ENCODE peak calls at places on chromosomes 2 and 18, in eight cellular contexts. One of them, this sample, is unnamed. For H3K4me1, the result is how much of the 10 kb centered on the place peaks cover.

GRCh38 chr2:202122975-202123765 is 50.1 kb downstream of the KIAA2012 start:
- DNase-seq in left ventricle myocardium inferior: no peak
- DNase-seq in right cardiac atrium: no peak
- DNase-seq in aorta: no peak
- DNase-seq in gastrocnemius medialis: no peak
- DNase-seq in fibroblast of lung: no peak
- DNase-seq in astrocyte: no peak
- DNase-seq in tibial nerve: no peak
- DNase-seq in this sample: peak

GRCh38 chr2:238083919-238084318 is 16.2 kb upstream of the ESPNL start:
- DNase-seq in left ventricle myocardium inferior: no peak
- DNase-seq in right cardiac atrium: no peak
- DNase-seq in aorta: no peak
- DNase-seq in gastrocnemius medialis: no peak
- DNase-seq in fibroblast of lung: no peak
- DNase-seq in astrocyte: no peak
- DNase-seq in tibial nerve: no peak
- DNase-seq in this sample: no peak

GRCh38 chr18:9575558-9575957 is 38.8 kb downstream of the PPP4R1 start:
- DNase-seq in left ventricle myocardium inferior: peak
- DNase-seq in right cardiac atrium: peak
- DNase-seq in aorta: peak
- DNase-seq in gastrocnemius medialis: peak
- DNase-seq in fibroblast of lung: peak
- DNase-seq in astrocyte: peak
- DNase-seq in tibial nerve: peak
- DNase-seq in this sample: peak

GRCh38 chr18:62324917-62325805 is at the start of gene TNFRSF11A:
- DNase-seq in left ventricle myocardium inferior: peak
- DNase-seq in right cardiac atrium: peak
- DNase-seq in aorta: peak
- DNase-seq in gastrocnemius medialis: no peak
- DNase-seq in fibroblast of lung: no peak
- DNase-seq in astrocyte: no peak
- DNase-seq in tibial nerve: no peak
- DNase-seq in this sample: peak

GRCh38 chr2:121237980-121238665 is 46.9 kb downstream of the TFCP2L1 start:
- DNase-seq in left ventricle myocardium inferior: no peak
- DNase-seq in right cardiac atrium: no peak
- DNase-seq in aorta: no peak
- DNase-seq in gastrocnemius medialis: no peak
- DNase-seq in fibroblast of lung: peak
- DNase-seq in astrocyte: peak
- DNase-seq in tibial nerve: no peak
- DNase-seq in this sample: no peak

GRCh38 chr2:88614497-88615157 is 12.6 kb downstream of the EIF2AK3 start:
- DNase-seq in left ventricle myocardium inferior: no peak
- DNase-seq in right cardiac atrium: no peak
- DNase-seq in aorta: no peak
- DNase-seq in gastrocnemius medialis: no peak
- DNase-seq in fibroblast of lung: no peak
- DNase-seq in astrocyte: no peak
- DNase-seq in tibial nerve: no peak
- DNase-seq in this sample: no peak

GRCh38 chr2:142330458-142330857 is 199.6 kb upstream of the LRP1B start:
- DNase-seq in left ventricle myocardium inferior: no peak
- DNase-seq in right cardiac atrium: no peak
- DNase-seq in aorta: no peak
- DNase-seq in gastrocnemius medialis: no peak
- DNase-seq in fibroblast of lung: no peak
- DNase-seq in astrocyte: no peak
- DNase-seq in tibial nerve: no peak
- DNase-seq in this sample: no peak

GRCh38 chr18:26875040-26875654 is 9.6 kb upstream of the AQP4 start:
- DNase-seq in left ventricle myocardium inferior: no peak
- DNase-seq in right cardiac atrium: no peak
- DNase-seq in aorta: no peak
- DNase-seq in gastrocnemius medialis: no peak
- DNase-seq in fibroblast of lung: no peak
- DNase-seq in astrocyte: no peak
- DNase-seq in tibial nerve: no peak
- DNase-seq in this sample: no peak

GRCh38 chr2:120472891-120473309 is 127.0 kb downstream of the INHBB start:
- DNase-seq in left ventricle myocardium inferior: no peak
- DNase-seq in right cardiac atrium: no peak
- DNase-seq in aorta: no peak
- DNase-seq in gastrocnemius medialis: no peak
- DNase-seq in fibroblast of lung: no peak
- DNase-seq in astrocyte: no peak
- DNase-seq in tibial nerve: no peak
- DNase-seq in this sample: no peak

GRCh38 chr2:62958206-62958605 is 92.4 kb upstream of the OTX1 start:
- DNase-seq in left ventricle myocardium inferior: no peak
- DNase-seq in right cardiac atrium: no peak
- DNase-seq in aorta: no peak
- DNase-seq in gastrocnemius medialis: no peak
- DNase-seq in fibroblast of lung: no peak
- DNase-seq in astrocyte: no peak
- DNase-seq in tibial nerve: no peak
- DNase-seq in this sample: no peak

GRCh38 chr2:99346218-99346617 is 9.0 kb downstream of the EIF5B start:
- DNase-seq in left ventricle myocardium inferior: no peak
- DNase-seq in right cardiac atrium: no peak
- DNase-seq in aorta: no peak
- DNase-seq in gastrocnemius medialis: no peak
- DNase-seq in fibroblast of lung: no peak
- DNase-seq in astrocyte: no peak
- DNase-seq in tibial nerve: no peak
- DNase-seq in this sample: no peak

GRCh38 chr18:9117980-9118841 is 15.7 kb downstream of the NDUFV2 start:
- DNase-seq in left ventricle myocardium inferior: no peak
- DNase-seq in right cardiac atrium: no peak
- DNase-seq in aorta: no peak
- DNase-seq in gastrocnemius medialis: no peak
- DNase-seq in fibroblast of lung: no peak
- DNase-seq in astrocyte: no peak
- DNase-seq in tibial nerve: no peak
- DNase-seq in this sample: no peak

GRCh38 chr2:145411493-145411892 is 891.6 kb upstream of the ZEB2 start:
- DNase-seq in left ventricle myocardium inferior: no peak
- DNase-seq in right cardiac atrium: no peak
- DNase-seq in aorta: no peak
- DNase-seq in gastrocnemius medialis: no peak
- DNase-seq in fibroblast of lung: no peak
- DNase-seq in astrocyte: no peak
- DNase-seq in tibial nerve: no peak
- DNase-seq in this sample: peak

GRCh38 chr2:124283090-124283489 is 258.0 kb downstream of the CNTNAP5 start:
- DNase-seq in left ventricle myocardium inferior: no peak
- DNase-seq in right cardiac atrium: no peak
- DNase-seq in aorta: no peak
- DNase-seq in gastrocnemius medialis: no peak
- DNase-seq in fibroblast of lung: peak
- DNase-seq in astrocyte: no peak
- DNase-seq in tibial nerve: no peak
- DNase-seq in this sample: no peak

GRCh38 chr18:12023375-12023774 is 42.1 kb downstream of the IMPA2 start:
- DNase-seq in left ventricle myocardium inferior: no peak
- DNase-seq in right cardiac atrium: no peak
- DNase-seq in aorta: no peak
- DNase-seq in gastrocnemius medialis: no peak
- DNase-seq in fibroblast of lung: no peak
- DNase-seq in astrocyte: no peak
- DNase-seq in tibial nerve: no peak
- DNase-seq in this sample: peak

GRCh38 chr2:119367472-119368099 is 809 bp downstream of the DBI start:
- DNase-seq in left ventricle myocardium inferior: peak
- DNase-seq in right cardiac atrium: peak
- DNase-seq in aorta: peak
- DNase-seq in gastrocnemius medialis: peak
- DNase-seq in fibroblast of lung: peak
- DNase-seq in astrocyte: no peak
- DNase-seq in tibial nerve: no peak
- DNase-seq in this sample: peak

GRCh38 chr18:46190667-46191066 is 86.5 kb downstream of the HAUS1 start:
- DNase-seq in left ventricle myocardium inferior: no peak
- DNase-seq in right cardiac atrium: no peak
- DNase-seq in aorta: no peak
- DNase-seq in gastrocnemius medialis: no peak
- DNase-seq in fibroblast of lung: no peak
- DNase-seq in astrocyte: no peak
- DNase-seq in tibial nerve: no peak
- DNase-seq in this sample: no peak

GRCh38 chr2:180222642-180223041 is 215.5 kb upstream of the CWC22 start:
- DNase-seq in left ventricle myocardium inferior: no peak
- DNase-seq in right cardiac atrium: no peak
- DNase-seq in aorta: no peak
- DNase-seq in gastrocnemius medialis: peak
- DNase-seq in fibroblast of lung: peak
- DNase-seq in astrocyte: peak
- DNase-seq in tibial nerve: no peak
- DNase-seq in this sample: no peak

GRCh38 chr2:100482741-100483140 is 12.5 kb downstream of the NMS start:
- DNase-seq in left ventricle myocardium inferior: no peak
- DNase-seq in right cardiac atrium: no peak
- DNase-seq in aorta: no peak
- DNase-seq in gastrocnemius medialis: no peak
- DNase-seq in fibroblast of lung: no peak
- DNase-seq in astrocyte: no peak
- DNase-seq in tibial nerve: no peak
- DNase-seq in this sample: no peak

DNA sequence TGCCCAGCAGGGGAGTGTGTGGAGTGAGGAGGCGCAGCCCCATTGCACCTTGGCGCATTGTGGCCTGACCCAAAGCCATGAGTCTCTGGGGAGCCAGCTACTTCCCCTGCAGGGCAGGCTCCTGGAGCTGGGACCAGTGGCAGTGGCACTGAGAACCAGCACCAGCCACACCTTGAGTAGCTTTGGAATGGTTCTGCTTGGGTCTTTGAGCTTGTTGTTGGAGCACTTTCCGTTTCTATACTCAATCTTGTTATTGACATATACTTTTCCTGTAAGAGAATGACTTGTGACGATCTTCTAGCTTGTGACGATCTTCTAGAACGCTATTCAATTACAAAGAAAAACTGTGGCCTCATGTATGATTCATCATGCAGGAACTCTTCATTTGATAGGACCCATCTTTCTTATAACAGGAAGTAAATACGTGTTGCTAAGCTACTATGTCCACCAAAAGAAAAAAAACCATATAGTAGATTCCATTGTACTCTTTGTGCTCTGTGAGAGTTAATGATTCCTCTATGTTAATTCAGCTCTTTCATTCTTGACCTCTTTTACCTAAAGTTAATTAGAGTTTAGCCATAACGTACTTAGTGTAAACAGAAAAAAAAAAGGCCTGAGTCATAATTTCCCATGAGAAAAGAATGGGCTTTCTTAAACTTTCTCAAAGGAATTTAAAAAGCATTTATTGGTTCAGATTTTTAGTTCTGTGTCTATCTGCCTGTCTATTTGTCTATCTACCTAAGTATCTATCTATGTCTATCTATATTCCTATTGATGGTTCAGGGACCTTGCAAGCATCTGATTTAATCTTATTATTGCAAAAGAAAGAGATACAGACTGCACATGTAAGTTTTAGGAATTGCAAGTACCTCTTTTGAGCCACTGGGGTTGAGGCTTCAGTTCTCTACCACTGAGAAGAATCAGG is 113.2 kb downstream of the GATA6 start:
- DNase-seq in left ventricle myocardium inferior: no peak
- DNase-seq in right cardiac atrium: no peak
- DNase-seq in aorta: no peak
- DNase-seq in gastrocnemius medialis: no peak
- DNase-seq in fibroblast of lung: peak
- DNase-seq in astrocyte: peak
- DNase-seq in tibial nerve: no peak
- DNase-seq in this sample: no peak
- H3K4me3 ChIP-seq in left ventricle myocardium inferior: no peak
- H3K4me3 ChIP-seq in right cardiac atrium: no peak
- H3K4me3 ChIP-seq in aorta: no peak
- H3K4me3 ChIP-seq in gastrocnemius medialis: no peak
- H3K4me3 ChIP-seq in fibroblast of lung: no peak
- H3K4me3 ChIP-seq in astrocyte: peak
- H3K4me3 ChIP-seq in tibial nerve: no peak
- H3K4me3 ChIP-seq in this sample: no peak

DNA sequence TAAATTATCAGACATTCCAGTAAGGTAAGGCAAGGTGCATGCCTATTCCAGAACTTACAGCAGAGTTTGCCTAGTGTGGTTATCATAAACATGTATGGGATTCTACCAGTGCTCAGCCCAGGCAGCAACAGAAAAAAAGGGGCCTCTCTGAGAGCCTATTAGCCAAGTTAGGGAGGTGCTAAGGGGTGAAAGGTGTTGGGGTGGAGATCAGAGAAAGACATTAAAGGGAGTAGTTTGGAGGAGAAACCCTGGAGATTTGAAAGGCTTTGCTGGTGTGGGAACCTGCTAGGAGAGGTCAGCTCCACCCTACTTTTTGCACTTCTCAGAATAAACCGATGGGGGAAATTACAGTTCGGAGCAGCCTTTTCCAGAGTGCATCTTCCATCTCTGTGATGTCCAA is 2.9 kb downstream of the ARPC2 start:
- DNase-seq in left ventricle myocardium inferior: no peak
- DNase-seq in right cardiac atrium: no peak
- DNase-seq in aorta: no peak
- DNase-seq in gastrocnemius medialis: no peak
- DNase-seq in fibroblast of lung: no peak
- DNase-seq in astrocyte: no peak
- DNase-seq in tibial nerve: no peak
- DNase-seq in this sample: no peak
- H3K4me1 ChIP-seq in left ventricle myocardium inferior: half or more
- H3K4me1 ChIP-seq in right cardiac atrium: under half
- H3K4me1 ChIP-seq in aorta: under half
- H3K4me1 ChIP-seq in gastrocnemius medialis: half or more
- H3K4me1 ChIP-seq in fibroblast of lung: under half
- H3K4me1 ChIP-seq in astrocyte: under half
- H3K4me1 ChIP-seq in tibial nerve: under half
- H3K4me1 ChIP-seq in this sample: under half

DNA sequence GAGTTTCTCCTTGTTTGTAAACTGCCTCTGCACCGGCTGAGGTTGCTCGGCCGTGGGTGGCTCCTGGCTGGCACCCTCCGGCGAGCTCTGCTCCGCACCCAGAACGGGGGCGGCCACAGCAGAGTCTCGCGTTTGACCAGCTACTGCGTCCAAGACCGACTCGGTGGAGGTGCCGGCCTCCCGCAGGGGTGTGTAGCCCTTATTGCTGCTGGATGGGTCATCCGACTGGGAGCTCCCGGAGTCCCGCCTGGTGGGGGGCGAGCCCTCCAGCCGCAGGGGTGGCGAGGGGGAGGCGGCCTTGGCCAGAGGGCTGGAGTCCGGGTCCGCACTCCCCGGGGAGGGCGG is 5.1 kb downstream of the TMEM200C start:
- DNase-seq in left ventricle myocardium inferior: no peak
- DNase-seq in right cardiac atrium: no peak
- DNase-seq in aorta: peak
- DNase-seq in gastrocnemius medialis: no peak
- DNase-seq in fibroblast of lung: peak
- DNase-seq in astrocyte: peak
- DNase-seq in tibial nerve: no peak
- DNase-seq in this sample: no peak
- H3K4me3 ChIP-seq in left ventricle myocardium inferior: peak
- H3K4me3 ChIP-seq in right cardiac atrium: peak
- H3K4me3 ChIP-seq in aorta: no peak
- H3K4me3 ChIP-seq in gastrocnemius medialis: peak
- H3K4me3 ChIP-seq in fibroblast of lung: no peak
- H3K4me3 ChIP-seq in astrocyte: no peak
- H3K4me3 ChIP-seq in tibial nerve: peak
- H3K4me3 ChIP-seq in this sample: peak

GRCh38 chr2:127565261-127566138 is 30.0 kb downstream of the MYO7B start:
- DNase-seq in left ventricle myocardium inferior: no peak
- DNase-seq in right cardiac atrium: peak
- DNase-seq in aorta: no peak
- DNase-seq in gastrocnemius medialis: no peak
- DNase-seq in fibroblast of lung: no peak
- DNase-seq in astrocyte: no peak
- DNase-seq in tibial nerve: no peak
- DNase-seq in this sample: peak
- H3K4me1 ChIP-seq in left ventricle myocardium inferior: under half
- H3K4me1 ChIP-seq in right cardiac atrium: under half
- H3K4me1 ChIP-seq in aorta: under half
- H3K4me1 ChIP-seq in gastrocnemius medialis: under half
- H3K4me1 ChIP-seq in fibroblast of lung: under half
- H3K4me1 ChIP-seq in astrocyte: under half
- H3K4me1 ChIP-seq in tibial nerve: under half
- H3K4me1 ChIP-seq in this sample: under half

This sample was measured in Peyer's patch.